ENCODE peak calls at places on chromosomes 12 and 14, in four cellular contexts. S, O, Y and A are unnamed samples.

GRCh38 chr12:32399373-32400113 is at the start of gene FGD4:
- DNase-seq in S (peak; percentile 53), O (peak; percentile 78), Y (peak; percentile 94), A (peak; percentile 59)

GRCh38 chr12:80702889-80703605 is 4.4 kb upstream of the MYF6 start:
- DNase-seq in S (no peak), O (no peak), Y (peak; percentile 23), A (no peak)

GRCh38 chr12:12331244-12331771 is 18.7 kb downstream of the MANSC1 start:
- DNase-seq in S (no peak), O (peak; percentile 26), Y (no peak), A (no peak)

GRCh38 chr12:124289634-124290600 is 5.0 kb upstream of the RFLNA start:
- DNase-seq in S (no peak), O (no peak), Y (no peak), A (no peak)

GRCh38 chr12:106841471-106842302 is 67.2 kb downstream of the RIC8B start:
- DNase-seq in S (no peak), O (no peak), Y (peak; percentile 27), A (peak; percentile 45)

GRCh38 chr14:50532502-50533313 is at the start of gene MAP4K5:
- DNase-seq in S (peak; percentile 94), O (peak; percentile 87), Y (peak; percentile 81), A (peak; percentile 37)

GRCh38 chr12:103742349-103742784 is 98.7 kb downstream of the NT5DC3 start:
- DNase-seq in S (no peak), O (no peak), Y (no peak), A (peak; percentile 53)

GRCh38 chr14:95523818-95524448 is 7.5 kb upstream of the SYNE3 start:
- DNase-seq in S (peak; percentile 68), O (no peak), Y (no peak), A (no peak)

GRCh38 chr12:110281549-110282342 is 699 bp downstream of the ATP2A2 start:
- DNase-seq in S (peak; percentile 65), O (peak; percentile 28), Y (peak; percentile 58), A (no peak)

GRCh38 chr14:42855159-42855558 is 1248.5 kb downstream of the LRFN5 start:
- DNase-seq in S (no peak), O (no peak), Y (no peak), A (no peak)

GRCh38 chr12:120453977-120454376 is 7.7 kb downstream of the GATC start:
- DNase-seq in S (no peak), O (no peak), Y (peak; percentile 34), A (no peak)

GRCh38 chr14:100297320-100298300 is 8.6 kb downstream of the SLC25A29 start:
- DNase-seq in S (no peak), O (peak; percentile 59), Y (no peak), A (no peak)

GRCh38 chr12:12495536-12495935 is 67.1 kb downstream of the DUSP16 start:
- DNase-seq in S (no peak), O (no peak), Y (no peak), A (no peak)